ENCODE peak calls at places on chromosomes 16 and 17, in nine cellular contexts. P is AG04450, D is ascending aorta, U is hepatocyte, T is gastrocnemius medialis, G is fibroblast of pulmonary artery, B is fibroblast of mammary gland, R is upper lobe of right lung, C is SK-N-SH. X is an unnamed sample.

GRCh38 chr17:41666708-41667279 is 21.9 kb upstream of the EIF1 start:
- DNase-seq in P (no peak), D (no peak), U (peak), T (peak), G (peak), B (peak), R (peak), C (peak), X (no peak)

GRCh38 chr17:4304417-4305027 is 40.7 kb upstream of the ANKFY1 start:
- DNase-seq in P (no peak), D (no peak), U (peak), T (no peak), G (peak), B (peak), R (no peak), C (peak), X (no peak)

GRCh38 chr17:10652984-10653680 is 4.0 kb downstream of the MYH3 start:
- DNase-seq in P (no peak), D (no peak), U (no peak), T (no peak), G (peak), B (peak), R (no peak), C (no peak), X (no peak)

GRCh38 chr17:48258317-48258716 is 150.8 kb downstream of the SNX11 start:
- DNase-seq in P (no peak), D (no peak), U (no peak), T (no peak), G (no peak), B (no peak), R (no peak), C (no peak), X (no peak)

GRCh38 chr16:49859139-49859947 is 3.4 kb upstream of the ZNF423 start:
- DNase-seq in P (no peak), D (no peak), U (peak), T (no peak), G (peak), B (no peak), R (peak), C (no peak), X (no peak)

GRCh38 chr16:86982347-86982596 is 334.9 kb downstream of the C16orf95 start:
- DNase-seq in P (no peak), D (no peak), U (no peak), T (no peak), G (no peak), B (no peak), R (no peak), C (no peak), X (no peak)

GRCh38 chr17:60720763-60721531 is 43.3 kb downstream of the BCAS3 start:
- DNase-seq in P (peak), D (no peak), U (peak), T (no peak), G (peak), B (peak), R (no peak), C (peak), X (peak)

GRCh38 chr17:6554336-6554735 is 2.0 kb downstream of the PITPNM3 start:
- DNase-seq in P (no peak), D (no peak), U (no peak), T (no peak), G (no peak), B (no peak), R (no peak), C (no peak), X (no peak)

GRCh38 chr17:70613681-70614080 is 444.3 kb downstream of the KCNJ2 start:
- DNase-seq in P (no peak), D (no peak), U (no peak), T (no peak), G (no peak), B (no peak), R (no peak), C (no peak), X (no peak)

GRCh38 chr16:23615805-23616204 is 19.7 kb upstream of the NDUFAB1 start:
- DNase-seq in P (no peak), D (no peak), U (no peak), T (no peak), G (no peak), B (no peak), R (no peak), C (no peak), X (no peak)

GRCh38 chr16:66324785-66325184 is 41.7 kb upstream of the CDH5 start:
- DNase-seq in P (no peak), D (no peak), U (peak), T (no peak), G (peak), B (no peak), R (no peak), C (peak), X (no peak)
- TF ChIP-seq CTCF in P (no peak), D (no peak), U (peak), T (no peak), G (peak), B (peak), R (no peak), C (peak), X (peak)

GRCh38 chr17:74748279-74748528 is 224 bp upstream of the NHERF1 start:
- DNase-seq in P (no peak), D (no peak), U (no peak), T (no peak), G (no peak), B (no peak), R (no peak), C (no peak), X (no peak)

GRCh38 chr17:74746376-74746775 is 2.1 kb upstream of the NHERF1 start:
- DNase-seq in P (no peak), D (no peak), U (no peak), T (no peak), G (no peak), B (no peak), R (no peak), C (no peak), X (no peak)

GRCh38 chr17:74748529-74749261 is at the start of gene NHERF1:
- DNase-seq in P (peak), D (peak), U (peak), T (peak), G (peak), B (peak), R (peak), C (peak), X (peak)

GRCh38 chr17:74745548-74746177 is 2.8 kb upstream of the NHERF1 start:
- DNase-seq in P (no peak), D (no peak), U (no peak), T (no peak), G (no peak), B (no peak), R (no peak), C (no peak), X (no peak)

DNA sequence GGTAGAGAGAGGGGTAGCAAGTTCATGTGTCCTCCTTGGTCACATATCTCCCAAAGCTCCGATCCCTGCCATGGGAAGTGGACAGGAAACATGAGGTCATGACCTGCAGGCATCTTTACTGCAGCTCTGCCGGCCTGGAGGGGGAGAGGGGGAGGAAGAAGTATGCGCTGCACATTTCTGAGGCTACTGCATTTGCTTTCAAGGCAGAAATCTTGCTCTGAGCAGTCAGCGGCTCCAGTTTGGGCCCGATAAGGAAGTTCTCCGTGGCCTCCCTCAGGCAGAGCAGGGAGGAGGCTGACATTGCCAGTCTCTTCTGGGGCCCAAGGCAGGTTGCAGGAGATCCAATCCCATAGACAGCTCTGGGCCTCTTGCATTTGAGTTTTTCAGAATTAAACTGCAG is 1.5 kb upstream of the NHERF1 start:
- DNase-seq in P (no peak), D (no peak), U (peak), T (no peak), G (no peak), B (no peak), R (no peak), C (no peak), X (no peak)
- H3K4me3 ChIP-seq in P (no peak), D (no peak), U (no peak), T (no peak), G (no peak), B (no peak), R (no peak), C (no peak), X (no peak)

DNA sequence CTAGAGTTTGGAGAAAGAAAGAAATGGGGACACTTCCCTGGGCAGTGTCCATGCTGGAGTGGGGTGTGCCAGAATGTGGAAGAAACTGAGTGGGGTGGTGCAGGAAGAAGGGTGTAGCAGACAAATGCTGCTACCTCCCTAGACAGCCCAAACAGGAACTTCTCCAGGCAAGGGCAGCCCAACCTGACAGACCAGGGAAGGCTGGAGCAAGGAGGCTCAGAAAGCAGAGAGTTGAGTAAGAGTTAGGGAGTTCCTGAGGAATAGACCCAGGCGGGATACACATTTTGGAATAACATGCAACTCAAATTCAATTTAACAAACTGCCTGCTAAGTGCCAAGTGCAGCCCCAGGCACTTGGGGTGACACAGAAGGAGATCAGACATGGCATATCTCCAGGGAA is 1.0 kb upstream of the MYO18A start:
- DNase-seq in P (no peak), D (no peak), U (no peak), T (no peak), G (no peak), B (no peak), R (no peak), C (no peak), X (no peak)
- TF ChIP-seq CTCF in P (no peak), D (no peak), U (no peak), T (no peak), G (no peak), B (no peak), R (no peak), C (no peak), X (no peak)

GRCh38 chr17:74800531-74800930 is 24.4 kb upstream of the NAT9 start:
- DNase-seq in P (no peak), D (no peak), U (no peak), T (no peak), G (no peak), B (no peak), R (no peak), C (no peak), X (no peak)
- H3K4me3 ChIP-seq in P (no peak), D (no peak), U (no peak), T (no peak), G (no peak), B (no peak), R (no peak), C (no peak), X (no peak)

GRCh38 chr17:16353702-16354174 is 469 bp upstream of the CENPV start:
- DNase-seq in P (no peak), D (no peak), U (no peak), T (no peak), G (no peak), B (no peak), R (no peak), C (no peak), X (no peak)
- TF ChIP-seq CTCF in P (no peak), D (no peak), U (no peak), T (no peak), G (no peak), B (no peak), R (no peak), C (peak), X (no peak)

DNA sequence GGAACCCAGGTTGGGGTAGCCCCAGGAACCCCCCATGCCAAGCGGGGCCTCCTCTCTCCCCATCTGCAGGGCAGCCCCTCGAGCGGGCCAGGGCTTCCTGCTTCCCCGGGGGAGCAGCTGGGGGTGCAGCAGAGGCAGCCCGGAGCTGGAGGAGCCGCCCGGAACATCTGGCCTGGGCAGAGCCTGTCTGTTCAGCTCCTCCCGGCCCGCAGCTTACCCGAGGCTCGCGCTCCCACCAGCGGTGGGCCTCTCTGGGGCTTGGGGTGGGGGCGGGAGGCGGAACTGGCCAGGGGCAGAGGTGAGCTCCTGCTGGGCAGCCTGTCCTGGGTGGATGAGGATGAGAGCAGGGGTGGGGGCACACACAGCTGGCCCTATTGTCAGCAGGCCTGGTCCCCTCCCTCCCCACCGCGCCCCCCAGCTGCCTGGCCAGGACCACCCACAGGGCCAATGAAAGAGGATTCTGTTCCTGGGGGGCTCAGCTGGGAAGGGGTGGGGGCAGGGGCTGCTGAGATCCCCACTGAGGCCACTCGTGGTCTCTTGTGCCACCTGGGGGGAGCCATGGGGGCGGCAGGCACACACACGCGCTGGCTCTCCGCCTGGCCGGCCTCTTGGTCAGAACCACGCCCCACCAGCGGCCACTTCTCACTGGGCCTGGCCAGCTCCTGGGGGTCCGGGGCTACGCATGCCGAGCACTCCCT is 34.7 kb downstream of the BAHCC1 start:
- DNase-seq in P (no peak), D (no peak), U (peak), T (no peak), G (peak), B (peak), R (no peak), C (peak), X (no peak)
- H3K4me3 ChIP-seq in P (no peak), D (peak), U (no peak), T (peak), G (no peak), B (no peak), R (no peak), C (peak), X (no peak)

DNA sequence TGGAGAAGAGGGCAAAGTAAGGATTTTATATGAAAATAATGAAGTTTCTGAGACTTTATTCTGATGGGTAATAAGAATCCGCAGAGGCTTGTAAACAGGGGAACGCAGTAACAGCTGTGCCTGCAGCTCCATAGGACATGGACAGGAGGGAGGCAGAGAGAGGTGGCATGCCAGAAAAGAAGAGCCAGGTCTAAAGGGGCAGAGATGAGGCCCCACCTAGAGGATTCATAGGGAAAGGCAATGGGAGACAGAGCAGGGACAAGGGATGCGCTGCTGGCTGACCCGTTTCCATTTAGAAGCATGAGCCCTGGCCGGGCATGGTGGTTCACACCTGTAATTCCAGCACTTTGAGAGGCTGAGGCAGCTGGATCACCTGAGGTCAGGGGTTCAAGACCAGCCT is 340.3 kb upstream of the CDH5 start:
- DNase-seq in P (no peak), D (no peak), U (peak), T (no peak), G (peak), B (peak), R (no peak), C (peak), X (no peak)
- TF ChIP-seq CTCF in P (peak), D (no peak), U (peak), T (no peak), G (peak), B (peak), R (no peak), C (peak), X (peak)

DNA sequence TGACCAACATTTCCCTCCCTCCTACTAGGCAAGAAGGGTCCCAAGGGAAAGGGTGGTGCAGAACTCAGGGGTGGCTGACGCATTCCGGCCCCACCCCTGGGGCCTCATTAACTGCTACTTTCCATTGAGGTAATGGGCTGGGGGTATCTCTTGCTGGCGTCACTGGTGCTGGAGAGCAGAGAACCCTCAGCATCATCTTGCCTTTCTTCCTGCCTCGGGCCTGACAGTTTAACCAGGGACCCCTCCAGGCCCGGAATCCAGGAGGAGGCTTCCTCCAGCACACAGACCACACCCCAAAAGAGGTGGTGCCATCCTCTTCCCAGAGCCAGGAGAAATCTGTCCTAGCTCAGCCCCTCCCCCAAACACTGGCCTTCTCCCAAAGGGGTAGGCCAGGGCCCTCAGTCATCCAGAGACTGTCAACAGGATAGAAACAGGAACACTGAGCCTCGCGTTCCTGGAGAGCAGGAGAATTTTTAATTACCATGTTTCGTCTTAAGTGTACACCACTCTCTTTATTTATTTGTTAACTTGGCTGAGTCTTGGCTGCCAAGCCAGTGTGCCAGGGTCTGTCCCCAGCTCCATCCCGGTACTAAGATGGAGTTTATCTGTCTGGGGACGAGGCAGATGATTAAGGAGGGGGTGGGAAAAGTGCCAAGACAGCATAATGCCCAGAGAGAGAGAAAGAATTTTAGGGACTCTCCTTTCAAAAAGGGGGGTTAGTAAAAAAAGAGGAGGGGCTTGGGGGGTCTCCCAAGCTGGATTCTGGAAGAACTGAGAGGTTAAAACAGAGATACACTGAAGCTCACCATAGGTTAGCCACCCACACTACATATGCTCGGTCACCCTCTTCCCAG is 5.1 kb downstream of the ETV4 start:
- DNase-seq in P (no peak), D (no peak), U (no peak), T (no peak), G (peak), B (peak), R (no peak), C (no peak), X (no peak)
- H3K4me3 ChIP-seq in P (no peak), D (no peak), U (no peak), T (no peak), G (no peak), B (no peak), R (no peak), C (no peak), X (no peak)